ENCODE peak calls at places on chromosome 14, in nine cellular contexts. Y is left lung, D is left ventricle myocardium inferior, X is neural crest cell, J is fibroblast of pulmonary artery, Z is Peyer's patch, A is cardiac fibroblast, U is endothelial cell, P is breast epithelium. N is an unnamed sample.

GRCh38 chr14:58100735-58101368 is 51.2 kb downstream of the ARMH4 start:
- DNase-seq in J (peak), X (no peak), P (no peak), Z (no peak), A (no peak), D (no peak), U (no peak), Y (no peak), N (no peak)

GRCh38 chr14:79331820-79332219 is 879.5 kb downstream of the DIO2 start:
- DNase-seq in Z (no peak), U (no peak), Y (no peak), D (no peak), X (no peak), J (no peak), A (no peak), P (no peak), N (no peak)

GRCh38 chr14:68172216-68172615 is 352.6 kb downstream of the RAD51B start:
- DNase-seq in X (no peak), Y (no peak), P (no peak), J (no peak), Z (no peak), D (no peak), A (no peak), U (no peak), N (no peak)

GRCh38 chr14:39488600-39488999 is 56.4 kb upstream of the FBXO33 start:
- DNase-seq in X (peak), Z (no peak), Y (no peak), J (peak), D (no peak), P (no peak), A (peak), U (peak), N (no peak)

GRCh38 chr14:34604990-34605389 is 25.0 kb downstream of the SNX6 start:
- DNase-seq in Y (no peak), J (peak), A (peak), P (no peak), D (no peak), Z (no peak), U (no peak), X (no peak), N (no peak)

GRCh38 chr14:54133896-54134295 is 177.3 kb upstream of the BMP4 start:
- DNase-seq in J (peak), Y (no peak), P (no peak), X (no peak), D (no peak), U (no peak), A (peak), Z (peak), N (no peak)

GRCh38 chr14:87899228-87899627 is 93.8 kb downstream of the GALC start:
- DNase-seq in U (no peak), J (no peak), P (no peak), Z (no peak), Y (no peak), A (no peak), D (no peak), X (no peak), N (no peak)

GRCh38 chr14:74395094-74395493 is 30.9 kb downstream of the SYNDIG1L start:
- DNase-seq in D (no peak), U (no peak), P (no peak), A (no peak), J (no peak), Z (no peak), Y (no peak), X (no peak), N (no peak)

GRCh38 chr14:61329478-61330051 is 8.2 kb downstream of the PRKCH start:
- DNase-seq in J (no peak), U (no peak), A (no peak), Y (no peak), Z (no peak), P (no peak), X (no peak), D (no peak), N (no peak)

GRCh38 chr14:38089123-38089522 is 118.6 kb upstream of the SSTR1 start:
- DNase-seq in P (no peak), X (no peak), J (no peak), Z (no peak), Y (no peak), D (no peak), A (no peak), U (no peak), N (no peak)

GRCh38 chr14:33280646-33281045 is 342.0 kb downstream of the NPAS3 start:
- DNase-seq in Z (no peak), J (peak), Y (no peak), X (no peak), P (no peak), U (no peak), D (no peak), A (peak), N (no peak)

GRCh38 chr14:100033347-100034052 is 31.7 kb upstream of the EVL start:
- DNase-seq in X (no peak), U (no peak), A (no peak), Y (no peak), P (no peak), D (no peak), Z (no peak), J (no peak), N (no peak)

GRCh38 chr14:51396222-51396815 is 156.3 kb downstream of the TMX1 start:
- DNase-seq in D (no peak), U (no peak), A (peak), Z (no peak), Y (no peak), P (no peak), X (no peak), J (peak), N (no peak)

GRCh38 chr14:105929327-105930081 is 403.1 kb downstream of the TMEM121 start:
- DNase-seq in U (no peak), D (no peak), Z (peak), A (no peak), Y (peak), P (no peak), X (no peak), J (no peak), N (no peak)

GRCh38 chr14:100317897-100318808 is 5.0 kb upstream of the SLC25A47 start:
- DNase-seq in U (peak), Z (peak), Y (peak), X (peak), D (peak), P (peak), J (peak), A (peak), N (peak)

GRCh38 chr14:75119056-75119455 is 7.8 kb downstream of the NEK9 start:
- DNase-seq in D (no peak), J (peak), U (no peak), P (no peak), Z (no peak), Y (no peak), A (peak), X (no peak), N (no peak)

GRCh38 chr14:68074765-68075381 is 255.3 kb downstream of the RAD51B start:
- DNase-seq in P (no peak), X (no peak), J (peak), U (no peak), D (no peak), Y (no peak), A (peak), Z (no peak), N (no peak)

GRCh38 chr14:65720171-65720570 is 307.6 kb downstream of the FUT8 start:
- DNase-seq in D (no peak), Y (no peak), Z (no peak), P (no peak), J (no peak), X (no peak), U (no peak), A (no peak), N (no peak)

GRCh38 chr14:98701377-98701776 is 570.6 kb downstream of the BCL11B start:
- DNase-seq in Z (no peak), U (no peak), X (no peak), P (no peak), A (no peak), J (no peak), D (no peak), Y (no peak), N (no peak)

GRCh38 chr14:20343855-20344205 is 395 bp downstream of the PARP2 start:
- DNase-seq in D (no peak), X (no peak), J (peak), P (no peak), Y (no peak), A (peak), Z (no peak), U (no peak), N (no peak)

GRCh38 chr14:99602788-99603415 is 1.1 kb downstream of the CCDC85C start:
- DNase-seq in X (no peak), Z (no peak), A (no peak), D (no peak), P (no peak), Y (no peak), U (peak), J (no peak), N (no peak)

GRCh38 chr14:56224691-56225681 is 106.8 kb downstream of the PELI2 start:
- DNase-seq in D (no peak), P (no peak), Y (no peak), Z (peak), A (no peak), J (no peak), U (no peak), X (no peak), N (no peak)

GRCh38 chr14:85572845-85573244 is 42.9 kb downstream of the FLRT2 start:
- DNase-seq in A (peak), Y (no peak), P (no peak), D (no peak), Z (no peak), X (no peak), U (no peak), J (peak), N (no peak)

GRCh38 chr14:53767566-53767965 is 189.1 kb downstream of the BMP4 start:
- DNase-seq in D (no peak), J (no peak), Z (no peak), X (no peak), A (no peak), P (no peak), Y (no peak), U (no peak), N (no peak)

GRCh38 chr14:45085004-45085403 is 1.1 kb downstream of the PRPF39 start:
- DNase-seq in Z (no peak), A (peak), J (peak), X (no peak), D (no peak), U (no peak), P (no peak), Y (no peak), N (no peak)

GRCh38 chr14:72706485-72706884 is 187.4 kb downstream of the DPF3 start:
- DNase-seq in U (no peak), X (no peak), J (no peak), P (no peak), A (no peak), Y (no peak), Z (no peak), D (no peak), N (no peak)

GRCh38 chr14:35678403-35679028 is 130.6 kb downstream of the RALGAPA1 start:
- DNase-seq in U (no peak), A (no peak), Z (no peak), X (no peak), D (no peak), J (no peak), P (no peak), Y (no peak), N (no peak)

GRCh38 chr14:74938873-74939495 is 15.9 kb upstream of the RPS6KL1 start:
- DNase-seq in Y (no peak), D (no peak), X (no peak), A (no peak), P (no peak), U (no peak), Z (no peak), J (no peak), N (no peak)

GRCh38 chr14:92719890-92720323 is 28.5 kb downstream of the LGMN start:
- DNase-seq in J (no peak), X (no peak), D (no peak), A (no peak), U (no peak), Y (no peak), Z (peak), P (no peak), N (no peak)

GRCh38 chr14:92460916-92461579 is 52.5 kb upstream of the RIN3 start:
- DNase-seq in Z (peak), J (peak), D (peak), A (peak), U (no peak), X (no peak), P (no peak), Y (peak), N (peak)

GRCh38 chr14:103728721-103729120 is 13.1 kb downstream of the ZFYVE21 start:
- DNase-seq in Z (no peak), Y (no peak), U (no peak), X (no peak), A (no peak), D (no peak), P (no peak), J (no peak), N (no peak)

GRCh38 chr14:55721353-55721752 is 141.3 kb downstream of the KTN1 start:
- DNase-seq in Z (no peak), D (no peak), J (peak), X (no peak), A (peak), U (no peak), P (no peak), Y (no peak), N (no peak)

GRCh38 chr14:66944872-66945271 is 244.4 kb upstream of the GARIN2 start:
- DNase-seq in Y (no peak), J (peak), X (no peak), P (no peak), U (no peak), Z (no peak), A (peak), D (no peak), N (no peak)

GRCh38 chr14:75391953-75392352 is 35.9 kb upstream of the JDP2 start:
- DNase-seq in Z (no peak), P (no peak), Y (no peak), J (no peak), X (no peak), A (no peak), D (no peak), U (no peak), N (no peak)

GRCh38 chr14:31286456-31287293 is 79.1 kb upstream of the HECTD1 start:
- DNase-seq in P (no peak), J (no peak), X (no peak), Z (peak), U (no peak), D (no peak), Y (no peak), A (no peak), N (no peak)
- TF ChIP-seq CTCF in P (no peak), J (peak), X (peak), Z (no peak), U (no peak), D (peak), Y (no peak), A (peak), N (peak)

DNA sequence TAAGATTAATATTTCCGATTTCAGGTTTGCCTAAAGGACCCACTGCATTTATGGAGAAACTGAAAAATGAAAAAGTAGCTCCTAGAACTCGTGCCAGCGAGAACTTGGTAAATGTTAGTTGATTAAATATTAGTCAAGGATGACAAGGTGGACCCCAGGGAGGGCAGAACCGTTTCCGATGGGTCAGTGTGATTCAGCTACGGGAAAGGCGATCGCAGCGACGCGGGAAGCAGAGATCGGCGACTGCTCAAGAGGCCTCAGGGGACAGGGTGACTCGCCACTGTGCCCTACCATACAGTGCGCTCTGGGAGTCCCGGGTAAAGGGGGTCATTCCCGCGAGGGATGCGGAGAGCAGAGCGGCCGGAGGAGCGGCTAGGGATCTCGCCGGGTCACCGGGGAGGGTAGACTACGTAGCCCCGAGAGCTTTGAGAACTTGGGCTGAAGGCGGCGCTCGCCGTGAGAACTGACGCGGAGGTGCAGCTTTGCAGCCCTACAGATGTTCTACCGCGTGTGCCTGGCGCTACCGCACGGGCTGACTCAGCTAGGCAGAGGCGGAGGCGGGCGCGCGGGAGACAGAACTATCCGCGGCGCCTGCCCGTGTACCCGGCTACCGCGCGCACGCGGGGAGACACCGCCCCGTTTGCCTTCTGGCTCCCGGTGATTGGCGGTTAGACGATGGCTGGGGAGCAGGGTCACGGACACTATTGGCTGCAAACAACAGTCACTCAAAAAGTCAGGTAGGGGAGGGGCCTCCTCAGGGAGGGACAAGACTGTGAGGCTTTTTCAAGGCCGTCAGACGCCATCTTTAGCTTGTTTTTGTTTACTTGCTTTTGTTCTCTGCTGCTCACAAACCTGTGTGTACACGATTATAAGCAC is 3.2 kb downstream of the C14orf93 start:
- DNase-seq in J (peak), P (peak), D (peak), U (peak), A (peak), Z (peak), X (peak), Y (peak), N (peak)
- TF ChIP-seq CTCF in J (peak), P (no peak), D (peak), U (no peak), A (peak), Z (no peak), X (peak), Y (no peak), N (no peak)

DNA sequence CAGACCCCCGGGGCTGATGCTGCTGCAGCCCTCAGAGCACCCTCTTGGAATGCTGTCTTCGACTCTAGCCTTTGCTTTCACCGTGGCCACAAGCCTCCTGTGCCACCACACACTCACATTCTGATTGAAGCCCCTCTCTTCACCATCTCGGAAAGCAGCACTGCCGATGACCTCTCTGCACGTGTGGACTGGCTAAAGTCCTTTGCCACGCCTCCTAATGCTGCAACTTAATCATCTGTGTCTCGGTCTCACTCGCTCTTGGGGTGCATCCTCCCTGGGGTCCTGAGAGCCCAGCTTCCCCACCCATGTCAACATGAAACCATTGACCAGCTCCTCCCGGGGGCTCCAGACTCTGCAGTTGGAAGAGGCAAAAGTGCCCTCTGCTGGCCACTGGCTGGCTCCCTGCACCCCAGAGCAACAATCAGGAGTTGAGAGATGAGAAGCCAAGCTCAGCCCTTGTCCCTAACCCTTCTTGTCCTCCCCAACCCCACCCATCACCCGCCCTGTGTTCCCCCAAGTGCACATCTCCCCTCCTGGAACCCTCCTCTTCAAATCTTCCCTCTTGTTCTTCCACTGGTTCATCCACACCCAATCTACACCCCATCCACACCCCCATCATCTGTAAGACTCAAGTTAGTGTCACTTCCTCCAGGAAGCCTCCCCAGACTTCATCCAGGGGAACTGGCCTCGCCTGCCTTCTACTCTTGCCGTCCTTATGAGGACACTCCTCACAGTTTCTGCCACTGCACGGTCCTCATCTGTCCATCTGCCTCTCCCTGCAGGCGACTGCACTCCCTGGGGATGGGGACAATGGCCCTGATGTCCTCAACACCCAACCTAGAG is 23.6 kb upstream of the FAM181A start:
- DNase-seq in Z (no peak), X (peak), A (no peak), Y (no peak), J (no peak), P (peak), D (no peak), U (peak), N (no peak)
- TF ChIP-seq CTCF in Z (no peak), X (peak), A (peak), Y (no peak), J (peak), P (no peak), D (peak), U (no peak), N (no peak)

GRCh38 chr14:76424359-76424758 is 48.4 kb downstream of the ESRRB start:
- DNase-seq in Y (no peak), A (no peak), J (no peak), P (no peak), U (peak), X (no peak), Z (no peak), D (no peak), N (no peak)
- TF ChIP-seq CTCF in Y (no peak), A (no peak), J (no peak), P (no peak), U (no peak), X (no peak), Z (no peak), D (no peak), N (no peak)

N was measured in mesothelial cell of epicardium.